ENCODE peak calls at places on chromosome 5, in five cellular contexts. Q is heart left ventricle, B is left lung, H is choroid plexus epithelial cell, J is neural progenitor cell. T is an unnamed sample.

GRCh38 chr5:107487056-107487461 is 183.7 kb downstream of the EFNA5 start:
- DNase-seq in J (no peak), B (no peak), H (peak; percentile 63), Q (no peak), T (no peak)

GRCh38 chr5:68534131-68534940 is 318.8 kb downstream of the PIK3R1 start:
- DNase-seq in Q (no peak), B (no peak), J (peak; percentile 39), H (peak; percentile 30), T (no peak)

GRCh38 chr5:157491471-157491870 is 31.5 kb downstream of the NIPAL4 start:
- DNase-seq in B (no peak), J (no peak), Q (no peak), H (no peak), T (no peak)

GRCh38 chr5:175897285-175897684 is 25.9 kb downstream of the CPLX2 start:
- DNase-seq in B (no peak), Q (no peak), H (no peak), J (no peak), T (no peak)

GRCh38 chr5:151741678-151742423 is 16.6 kb downstream of the ATOX1 start:
- DNase-seq in Q (no peak), H (peak; percentile 78), B (no peak), J (no peak), T (no peak)

GRCh38 chr5:125717209-125717608 is 706.0 kb upstream of the GRAMD2B start:
- DNase-seq in B (no peak), J (no peak), H (peak; percentile 72), Q (no peak), T (no peak)

GRCh38 chr5:36885149-36885548 is 8.6 kb downstream of the NIPBL start:
- DNase-seq in B (peak; percentile 75), H (no peak), Q (no peak), J (no peak), T (no peak)

GRCh38 chr5:169169786-169170185 is 131.2 kb downstream of the SLIT3 start:
- DNase-seq in H (no peak), Q (no peak), B (no peak), J (no peak), T (no peak)

GRCh38 chr5:9720361-9720760 is 90.2 kb upstream of the TAS2R1 start:
- DNase-seq in J (no peak), Q (no peak), H (no peak), B (no peak), T (peak; percentile 12)

GRCh38 chr5:84816160-84816559 is 431.5 kb upstream of the EDIL3 start:
- DNase-seq in B (no peak), Q (no peak), J (no peak), H (no peak), T (no peak)

GRCh38 chr5:77310494-77311216 is 100.2 kb downstream of the PDE8B start:
- DNase-seq in J (no peak), Q (no peak), H (no peak), B (no peak), T (no peak)

GRCh38 chr5:33997331-33997983 is 10.4 kb downstream of the AMACR start:
- DNase-seq in B (peak; percentile 58), J (peak; percentile 58), H (peak; percentile 91), Q (no peak), T (peak; percentile 75)

GRCh38 chr5:10564838-10565784 is 1.2 kb downstream of the ANKRD33B start:
- DNase-seq in B (peak; percentile 88), Q (peak; percentile 74), H (no peak), J (peak; percentile 50), T (peak; percentile 62)

GRCh38 chr5:138649316-138649720 is 74.1 kb upstream of the HSPA9 start:
- DNase-seq in H (no peak), B (peak; percentile 31), J (peak; percentile 55), Q (no peak), T (peak; percentile 38)

GRCh38 chr5:116887104-116887503 is 312.5 kb upstream of the SEMA6A start:
- DNase-seq in H (no peak), Q (no peak), B (no peak), J (no peak), T (no peak)

GRCh38 chr5:57216714-57217113 is 42.9 kb downstream of the GPBP1 start:
- DNase-seq in H (peak; percentile 83), B (no peak), J (no peak), Q (no peak), T (no peak)

GRCh38 chr5:61402970-61403369 is 70.9 kb downstream of the ZSWIM6 start:
- DNase-seq in H (no peak), J (no peak), Q (no peak), B (no peak), T (no peak)

GRCh38 chr5:165370772-165371171 is 1865.4 kb downstream of the MAT2B start:
- DNase-seq in B (no peak), H (peak; percentile 14), Q (no peak), J (no peak), T (no peak)

GRCh38 chr5:9196403-9197224 is 349.3 kb downstream of the SEMA5A start:
- DNase-seq in Q (no peak), B (no peak), J (peak; percentile 95), H (peak; percentile 88), T (no peak)

GRCh38 chr5:173509060-173509459 is 107.4 kb downstream of the BOD1 start:
- DNase-seq in B (no peak), J (no peak), Q (no peak), H (no peak), T (no peak)

GRCh38 chr5:13919087-13919486 is 25.4 kb downstream of the DNAH5 start:
- DNase-seq in B (no peak), J (no peak), Q (no peak), H (no peak), T (no peak)

GRCh38 chr5:180463916-180464602 is 30.1 kb upstream of the CNOT6 start:
- DNase-seq in Q (no peak), H (no peak), B (peak; percentile 69), J (no peak), T (no peak)
- TF ChIP-seq CTCF in Q (no peak), H (no peak), B (no peak), J (no peak), T (no peak)

DNA sequence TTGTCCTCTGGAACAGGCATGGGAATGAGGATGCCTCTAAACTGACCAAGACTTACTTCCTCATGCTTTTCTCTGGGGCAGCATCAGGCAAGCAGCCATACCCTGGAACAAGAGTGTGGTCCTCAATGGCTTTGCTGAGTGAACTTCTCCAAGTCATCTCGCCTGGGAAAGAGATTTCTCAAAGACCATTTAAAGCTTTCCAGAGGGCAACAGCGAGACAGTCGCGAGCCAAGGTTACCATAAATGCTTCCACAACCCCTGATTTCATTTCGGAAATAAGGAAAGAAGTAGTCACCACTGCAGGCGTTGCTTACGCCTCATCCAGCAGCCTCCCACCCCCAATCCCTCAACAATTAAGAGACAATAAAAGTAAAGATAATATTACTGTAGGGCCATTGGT is 1.2 kb upstream of the SNCAIP start:
- DNase-seq in H (no peak), J (no peak), B (no peak), Q (no peak), T (peak; percentile 16)
- H3K4me3 ChIP-seq in H (no peak overlapping the region), J (peak overlapping the region; percentile 70), B (no peak overlapping the region), Q (peak overlapping the region; percentile 63), T (peak overlapping the region; percentile 75)

GRCh38 chr5:148005788-148006520 is 57.8 kb upstream of the SPINK5 start:
- DNase-seq in Q (no peak), H (no peak), B (peak; percentile 19), J (peak; percentile 60), T (peak; percentile 92)
- TF ChIP-seq CTCF in Q (no peak), H (no peak), B (no peak), J (peak; percentile 54), T (peak; percentile 93)

DNA sequence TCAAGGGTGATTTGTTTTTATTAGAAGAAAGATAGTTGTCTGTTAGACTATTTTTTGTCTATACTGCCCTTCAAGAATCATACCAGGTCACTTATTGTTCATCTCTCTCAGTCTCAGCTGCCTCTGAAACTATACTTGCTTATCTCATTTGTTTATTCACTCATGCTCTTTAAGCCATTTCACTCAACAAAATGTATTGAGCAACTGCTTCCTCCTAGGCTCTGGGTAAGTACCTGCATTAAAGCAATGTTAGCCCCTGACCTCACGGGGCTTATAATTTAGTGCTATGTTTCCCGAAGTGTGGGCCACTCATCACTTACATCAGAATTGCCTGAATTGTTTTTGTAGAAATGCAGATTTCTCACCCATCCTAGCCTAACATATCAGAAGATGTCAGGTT is 100.9 kb downstream of the DPYSL3 start:
- DNase-seq in J (no peak), Q (no peak), B (no peak), H (peak; percentile 13), T (no peak)
- H3K4me3 ChIP-seq in J (no peak overlapping the region), Q (no peak overlapping the region), B (no peak overlapping the region), H (no peak overlapping the region), T (no peak overlapping the region)

GRCh38 chr5:96176022-96176421 is 214.4 kb upstream of the ELL2 start:
- DNase-seq in J (no peak), B (no peak), H (peak; percentile 36), Q (no peak), T (no peak)

GRCh38 chr5:96172436-96172835 is 210.8 kb upstream of the ELL2 start:
- DNase-seq in B (no peak), H (peak; percentile 86), J (no peak), Q (no peak), T (no peak)

GRCh38 chr5:96177303-96177869 is 215.7 kb upstream of the ELL2 start:
- DNase-seq in H (peak; percentile 82), B (no peak), J (no peak), Q (no peak), T (no peak)

GRCh38 chr5:96180684-96181083 is 219.0 kb upstream of the ELL2 start:
- DNase-seq in J (no peak), Q (no peak), B (no peak), H (no peak), T (no peak)

DNA sequence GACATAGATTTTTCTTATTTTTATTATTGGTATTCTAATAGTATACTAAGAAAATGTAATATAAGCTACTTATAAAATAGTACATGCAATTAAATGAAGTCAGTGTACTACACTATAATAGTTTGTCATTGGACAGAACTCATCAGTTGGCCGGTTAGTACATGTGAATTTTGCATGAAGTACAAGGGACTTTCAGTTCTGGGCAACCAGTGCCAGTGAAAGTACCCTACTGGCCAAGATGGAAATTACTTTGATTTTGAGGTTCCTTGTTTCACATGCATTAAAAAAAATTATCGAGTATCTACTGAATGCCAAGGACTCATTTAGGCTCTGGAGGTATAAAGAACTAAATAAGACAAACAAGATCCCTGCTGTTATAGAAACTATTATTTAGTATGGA is 213.4 kb upstream of the ELL2 start:
- DNase-seq in B (no peak), Q (no peak), J (no peak), H (no peak), T (peak; percentile 28)
- TF ChIP-seq CTCF in B (peak; percentile 11), Q (peak; percentile 28), J (peak; percentile 35), H (peak; percentile 41), T (peak; percentile 38)

GRCh38 chr5:55988979-55989612 is 5.7 kb downstream of the IL6ST start:
- DNase-seq in Q (no peak), H (no peak), B (no peak), J (no peak), T (no peak)
- H3K4me3 ChIP-seq in Q (peak overlapping the region; percentile 15), H (no peak overlapping the region), B (no peak overlapping the region), J (no peak overlapping the region), T (no peak overlapping the region)

T was measured in GM23338.